ENCODE peak calls at places on chromosomes 7 and 10, in ten cellular contexts. Q is EL; P is CD8-positive, alpha-beta T cell; S is HCEC 1CT; T is NCI-H2081; B is H54; X is stimulated activated CD8-positive, alpha-beta memory T cell treated with anti-CD3 and anti-CD28 coated beads, Interleukin-15, amount 100 ng/mL, for 24 hours; U is activated naive CD8-positive, alpha-beta T cell treated with anti-CD3 and anti-CD28 coated beads, Interleukin-2, amount 50 U/mL, for 24 hours; E is stomach; G is left cardiac atrium. R is an unnamed sample.

GRCh38 chr7:38368191-38368605 is 94.8 kb upstream of the TARP start:
- DNase-seq in U (peak), Q (peak), X (no peak), E (peak), P (peak), S (peak), B (peak), G (peak), T (peak), R (peak)

GRCh38 chr10:5252177-5253037 is 55.8 kb downstream of the AKR1C4 start:
- DNase-seq in Q (peak), B (no peak), X (no peak), T (no peak), G (no peak), P (no peak), U (no peak), S (peak), E (no peak), R (peak)

GRCh38 chr10:128036746-128037542 is 89.3 kb downstream of the MKI67 start:
- DNase-seq in U (no peak), G (no peak), T (no peak), E (no peak), B (peak), P (no peak), X (no peak), Q (peak), S (no peak), R (peak)

GRCh38 chr10:17381502-17382142 is 72.8 kb downstream of the ST8SIA6 start:
- DNase-seq in X (no peak), U (no peak), P (no peak), Q (no peak), E (no peak), S (no peak), B (no peak), T (no peak), G (no peak), R (no peak)

GRCh38 chr7:152615052-152615741 is 60.7 kb downstream of the XRCC2 start:
- DNase-seq in Q (no peak), S (no peak), T (peak), U (no peak), B (no peak), E (peak), G (no peak), X (no peak), P (no peak), R (peak)

GRCh38 chr10:66844176-66844947 is 81.5 kb upstream of the LRRTM3 start:
- DNase-seq in P (no peak), B (no peak), G (no peak), X (no peak), S (no peak), Q (no peak), U (no peak), T (no peak), E (no peak), R (peak)

GRCh38 chr10:28263136-28263857 is 39.6 kb downstream of the MPP7 start:
- DNase-seq in P (no peak), T (no peak), G (no peak), X (no peak), U (no peak), E (peak), S (no peak), B (no peak), Q (no peak), R (no peak)

GRCh38 chr7:54987772-54988171 is 31.0 kb upstream of the EGFR start:
- DNase-seq in S (no peak), X (no peak), B (no peak), E (no peak), G (no peak), P (no peak), Q (no peak), T (no peak), U (no peak), R (no peak)

GRCh38 chr7:151233111-151233701 is 923 bp downstream of the CHPF2 start:
- DNase-seq in U (peak), G (peak), E (peak), P (peak), T (peak), B (peak), S (peak), X (peak), Q (peak), R (peak)

GRCh38 chr7:129299889-129300288 is 75.1 kb downstream of the AHCYL2 start:
- DNase-seq in G (no peak), T (no peak), X (no peak), E (no peak), Q (no peak), P (no peak), B (no peak), S (no peak), U (no peak), R (no peak)